ENCODE peak calls at places on chromosomes 12 and 14, in six cellular contexts. P is upper lobe of left lung, L is mammary epithelial cell, Q is gastrocnemius medialis, F is heart right ventricle, A is lower lobe of right lung. V is an unnamed sample. For H3K36me3, the result is how much of the 10 kb centered on the place peaks cover.

GRCh38 chr12:6767592-6768384 is 1.6 kb downstream of the PTMS start:
- DNase-seq in A (no peak), L (peak), Q (no peak), F (no peak), P (peak), V (no peak)

GRCh38 chr12:26121841-26122680 is 2.8 kb downstream of the BHLHE41 start:
- DNase-seq in F (peak), L (no peak), A (peak), Q (no peak), P (no peak), V (no peak)

GRCh38 chr12:13661005-13661887 is 320.2 kb downstream of the GRIN2B start:
- DNase-seq in A (no peak), Q (peak), P (peak), L (peak), F (peak), V (no peak)

GRCh38 chr12:79547044-79547734 is 143.6 kb downstream of the PAWR start:
- DNase-seq in F (no peak), P (peak), L (peak), A (no peak), Q (no peak), V (no peak)

GRCh38 chr14:88225721-88226120 is 97.3 kb downstream of the KCNK10 start:
- DNase-seq in Q (no peak), F (no peak), A (no peak), L (no peak), P (no peak), V (no peak)

GRCh38 chr12:20097561-20097960 is 270.8 kb upstream of the PDE3A start:
- DNase-seq in L (no peak), F (no peak), Q (no peak), A (no peak), P (no peak), V (no peak)

GRCh38 chr12:52380271-52380694 is 5.2 kb downstream of the KRT84 start:
- DNase-seq in L (peak), F (peak), A (peak), Q (no peak), P (peak), V (no peak)

GRCh38 chr14:89182326-89182725 is 234.7 kb downstream of the FOXN3 start:
- DNase-seq in P (no peak), F (no peak), Q (no peak), L (no peak), A (no peak), V (no peak)

GRCh38 chr12:230925-231671 is 17.1 kb upstream of the SLC6A12 start:
- DNase-seq in Q (no peak), A (no peak), L (no peak), F (no peak), P (no peak), V (no peak)

GRCh38 chr14:92677087-92677668 is 71.2 kb downstream of the LGMN start:
- DNase-seq in P (peak), A (no peak), L (no peak), Q (no peak), F (no peak), V (no peak)

GRCh38 chr12:132178801-132179401 is 34.6 kb downstream of the NOC4L start:
- DNase-seq in P (no peak), A (no peak), Q (no peak), F (peak), L (no peak), V (no peak)

GRCh38 chr14:51533877-51534553 is 117.7 kb upstream of the FRMD6 start:
- DNase-seq in F (no peak), L (peak), P (no peak), A (no peak), Q (no peak), V (no peak)

GRCh38 chr14:52906141-52906601 is 44.7 kb downstream of the FERMT2 start:
- DNase-seq in L (peak), P (no peak), F (no peak), Q (no peak), A (no peak), V (no peak)

GRCh38 chr12:53381739-53382630 is 2.0 kb downstream of the SP1 start:
- DNase-seq in P (peak), F (no peak), Q (peak), A (peak), L (peak), V (no peak)

GRCh38 chr12:116420476-116420875 is 138.7 kb upstream of the MAP1LC3B2 start:
- DNase-seq in A (no peak), L (no peak), Q (no peak), P (no peak), F (no peak), V (no peak)
- H3K36me3 ChIP-seq in A (under half), L (under half), Q (under half), P (under half), F (under half), V (under half)

DNA sequence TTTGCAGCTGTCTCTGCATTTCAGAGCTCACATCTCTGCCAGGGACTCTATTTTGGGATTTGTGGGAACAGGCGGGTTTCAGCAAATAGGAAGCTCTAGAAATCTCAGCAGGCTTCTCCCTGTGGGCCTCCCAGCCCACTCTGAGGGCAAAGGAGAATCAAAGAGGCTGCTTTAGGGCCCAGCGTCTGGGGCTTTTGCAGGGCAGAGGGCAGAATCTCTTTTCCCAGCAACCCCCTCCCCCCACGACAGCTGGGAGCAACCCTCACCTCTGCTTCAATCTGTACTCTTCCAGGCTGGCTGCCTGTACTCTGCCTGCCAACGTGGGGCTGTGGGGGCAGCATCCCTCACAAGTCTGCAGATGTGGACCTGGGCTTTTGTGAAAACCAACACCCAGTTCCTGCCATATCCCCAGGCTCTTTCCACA is 529.6 kb upstream of the TBX3 start:
- DNase-seq in F (peak), P (no peak), L (no peak), Q (no peak), A (no peak), V (no peak)
- H3K27ac ChIP-seq in F (peak), P (peak), L (no peak), Q (peak), A (no peak), V (peak)

GRCh38 chr14:50110323-50111037 is 5.9 kb downstream of the VCPKMT start:
- DNase-seq in L (no peak), Q (no peak), A (no peak), P (no peak), F (no peak), V (no peak)

GRCh38 chr14:50106178-50106577 is 10.2 kb downstream of the VCPKMT start:
- DNase-seq in P (no peak), Q (no peak), L (no peak), A (no peak), F (no peak), V (no peak)

GRCh38 chr14:50113381-50113811 is 3.0 kb downstream of the VCPKMT start:
- DNase-seq in A (no peak), F (no peak), Q (no peak), L (no peak), P (no peak), V (no peak)

GRCh38 chr14:50107850-50108249 is 8.5 kb downstream of the VCPKMT start:
- DNase-seq in P (peak), Q (no peak), F (no peak), L (no peak), A (no peak), V (no peak)

DNA sequence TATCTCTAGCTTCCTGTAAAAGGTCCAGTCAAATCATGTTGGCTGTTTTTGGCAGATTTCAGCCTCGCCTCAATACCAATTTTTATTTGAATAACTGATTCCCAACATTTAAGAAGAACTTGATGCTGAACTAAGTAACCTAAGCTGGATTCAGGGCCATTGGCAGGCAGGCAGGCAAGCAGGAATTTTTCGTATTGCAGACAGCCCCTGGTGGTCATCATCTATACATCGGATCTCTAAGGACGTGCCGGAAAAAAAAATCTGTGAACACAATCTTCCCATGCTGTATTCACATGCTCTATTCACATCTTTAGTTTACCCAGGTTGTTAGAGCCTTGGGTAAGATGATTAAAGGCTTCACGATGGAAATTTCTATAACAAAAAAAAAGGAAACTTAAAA is 7.0 kb downstream of the VCPKMT start:
- DNase-seq in Q (no peak), F (no peak), L (no peak), P (no peak), A (no peak), V (no peak)
- TF ChIP-seq CTCF in Q (no peak), F (no peak), L (peak), P (no peak), A (no peak), V (no peak)

GRCh38 chr12:44885902-44886301 is 9.8 kb upstream of the NELL2 start:
- DNase-seq in A (no peak), L (no peak), F (no peak), Q (no peak), P (no peak), V (no peak)

GRCh38 chr12:44876554-44877275 is 600 bp upstream of the NELL2 start:
- DNase-seq in A (no peak), F (peak), P (peak), Q (no peak), L (peak), V (no peak)

GRCh38 chr12:44875954-44876553 is at the start of gene NELL2:
- DNase-seq in A (peak), P (peak), Q (no peak), L (peak), F (peak), V (no peak)

GRCh38 chr12:44875417-44875953 is 630 bp downstream of the NELL2 start:
- DNase-seq in A (no peak), P (no peak), F (no peak), Q (no peak), L (no peak), V (no peak)

GRCh38 chr12:44881197-44881596 is 5.1 kb upstream of the NELL2 start:
- DNase-seq in P (no peak), A (no peak), Q (no peak), F (no peak), L (no peak), V (no peak)
- H3K36me3 ChIP-seq in P (under half), A (under half), Q (under half), F (under half), L (under half), V (under half)

DNA sequence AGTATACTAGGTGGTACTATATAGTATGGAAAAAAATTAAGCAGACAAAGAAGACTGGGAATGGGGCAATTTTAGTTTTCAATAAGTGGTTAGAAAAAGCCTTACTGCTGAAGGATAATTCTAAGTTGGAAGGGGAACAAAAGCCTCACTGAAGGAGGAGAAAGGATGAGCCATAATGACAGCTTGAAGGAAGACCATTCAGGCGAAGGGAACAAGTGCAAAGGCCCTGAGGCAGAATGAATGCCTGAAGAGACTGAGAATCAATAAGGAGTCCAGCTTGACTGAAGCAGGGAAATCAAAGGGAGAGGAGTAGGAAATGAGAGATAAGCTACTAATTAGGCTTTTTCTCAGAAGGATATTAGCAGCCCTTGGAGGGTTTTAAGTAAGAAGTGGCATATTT is 28.5 kb downstream of the PPP1R13B start:
- DNase-seq in A (no peak), F (no peak), L (no peak), Q (no peak), P (no peak), V (no peak)
- H3K27ac ChIP-seq in A (peak), F (peak), L (no peak), Q (peak), P (peak), V (no peak)

GRCh38 chr14:67674480-67675218 is at the start of gene VTI1B:
- DNase-seq in L (peak), A (peak), P (peak), F (peak), Q (peak), V (peak)

GRCh38 chr14:67673451-67673850 is 981 bp downstream of the VTI1B start:
- DNase-seq in P (no peak), A (no peak), F (no peak), Q (no peak), L (no peak), V (no peak)

GRCh38 chr14:67668559-67668958 is 5.9 kb downstream of the VTI1B start:
- DNase-seq in P (no peak), L (no peak), F (no peak), Q (no peak), A (no peak), V (no peak)

GRCh38 chr14:67675219-67675582 is 769 bp upstream of the VTI1B start:
- DNase-seq in L (no peak), A (no peak), P (no peak), F (no peak), Q (no peak), V (no peak)

GRCh38 chr14:67674139-67674479 is 323 bp downstream of the VTI1B start:
- DNase-seq in L (peak), A (peak), F (peak), P (peak), Q (peak), V (no peak)
- TF ChIP-seq CTCF in L (no peak), A (peak), F (peak), P (peak), Q (no peak), V (no peak)

GRCh38 chr12:120573560-120573959 is 7.6 kb downstream of the POP5 start:
- DNase-seq in A (no peak), F (no peak), P (no peak), L (no peak), Q (no peak), V (no peak)
- H3K36me3 ChIP-seq in A (half or more), F (half or more), P (half or more), L (under half), Q (under half), V (half or more)